ENCODE peak calls at places on chromosomes 11 and 22, in four cellular contexts. A is HFFc6, R is SK-N-SH, Z is ovary. W is an unnamed sample.

GRCh38 chr11:105177658-105178057 is 38.1 kb upstream of the CARD18 start:
- DNase-seq in A (peak; percentile 87), R (no peak), Z (no peak), W (no peak)

GRCh38 chr11:47186076-47186936 is at the start of gene PACSIN3:
- DNase-seq in A (no peak), R (peak; percentile 92), Z (peak; percentile 63), W (peak; percentile 47)

GRCh38 chr11:96235725-96236124 is 107.3 kb downstream of the MAML2 start:
- DNase-seq in A (peak; percentile 41), R (no peak), Z (no peak), W (no peak)

GRCh38 chr11:115580416-115580815 is 76.2 kb upstream of the CADM1 start:
- DNase-seq in A (no peak), R (no peak), Z (no peak), W (no peak)

GRCh38 chr11:62108017-62108750 is 15.6 kb upstream of the INCENP start:
- DNase-seq in A (peak; percentile 60), R (peak; percentile 69), Z (no peak), W (peak; percentile 21)

GRCh38 chr11:115550291-115551059 is 46.3 kb upstream of the CADM1 start:
- DNase-seq in A (no peak), R (no peak), Z (no peak), W (no peak)

GRCh38 chr11:61976420-61976800 is 9.0 kb upstream of the FTH1 start:
- DNase-seq in A (no peak), R (no peak), Z (no peak), W (no peak)

GRCh38 chr11:105612766-105613165 is 2.9 kb downstream of the GRIA4 start:
- DNase-seq in A (no peak), R (no peak), Z (no peak), W (no peak)

GRCh38 chr11:104968365-104968855 is at the start of gene CASP4:
- DNase-seq in A (peak; percentile 52), R (peak; percentile 1), Z (peak; percentile 9), W (no peak)

GRCh38 chr22:37340331-37341262 is 58.3 kb downstream of the CYTH4 start:
- DNase-seq in A (no peak), R (no peak), Z (no peak), W (no peak)

GRCh38 chr22:19679476-19680099 is 34.7 kb upstream of the SEPTIN5 start:
- DNase-seq in A (no peak), R (peak; percentile 74), Z (peak; percentile 17), W (peak; percentile 26)

GRCh38 chr11:35794850-35795249 is 132.3 kb downstream of the TRIM44 start:
- DNase-seq in A (peak; percentile 80), R (no peak), Z (no peak), W (no peak)

GRCh38 chr11:119763071-119763715 is 34.2 kb upstream of the NECTIN1 start:
- DNase-seq in A (no peak), R (no peak), Z (no peak), W (no peak)

GRCh38 chr11:34075178-34075820 is 23.8 kb downstream of the CAPRIN1 start:
- DNase-seq in A (peak; percentile 70), R (no peak), Z (no peak), W (no peak)

GRCh38 chr22:19040581-19041402 is 81.4 kb downstream of the DGCR2 start:
- DNase-seq in A (no peak), R (no peak), Z (no peak), W (no peak)

GRCh38 chr11:97979741-97980140 is 1041.0 kb upstream of the CNTN5 start:
- DNase-seq in A (peak; percentile 13), R (no peak), Z (no peak), W (no peak)

GRCh38 chr11:119551726-119552510 is 128.9 kb upstream of the THY1 start:
- DNase-seq in A (peak; percentile 39), R (no peak), Z (no peak), W (no peak)

GRCh38 chr11:16778286-16778685 is 39.8 kb downstream of the C11orf58 start:
- DNase-seq in A (no peak), R (no peak), Z (no peak), W (no peak)

GRCh38 chr11:30758946-30759501 is 172.9 kb upstream of the MPPED2 start:
- DNase-seq in A (no peak), R (no peak), Z (no peak), W (no peak)

GRCh38 chr11:19789840-19790710 is 77.4 kb downstream of the NAV2 start:
- DNase-seq in A (peak; percentile 35), R (no peak), Z (no peak), W (no peak)

GRCh38 chr11:110251837-110252236 is 44.6 kb downstream of the RDX start:
- DNase-seq in A (peak; percentile 63), R (no peak), Z (no peak), W (no peak)

GRCh38 chr11:28464252-28464867 is 356.2 kb downstream of the METTL15 start:
- DNase-seq in A (no peak), R (no peak), Z (no peak), W (no peak)

GRCh38 chr11:17931595-17931994 is 81.3 kb downstream of the SERGEF start:
- DNase-seq in A (no peak), R (no peak), Z (no peak), W (no peak)

GRCh38 chr22:47033648-47034000 is 271.2 kb downstream of the TBC1D22A start:
- DNase-seq in A (no peak), R (no peak), Z (no peak), W (no peak)

GRCh38 chr11:40139507-40139906 is 1319.9 kb downstream of the LRRC4C start:
- DNase-seq in A (no peak), R (no peak), Z (no peak), W (no peak)

GRCh38 chr11:87290304-87290922 is 252.7 kb downstream of the TMEM135 start:
- DNase-seq in A (peak; percentile 58), R (peak; percentile 50), Z (no peak), W (no peak)

GRCh38 chr11:20873054-20873453 is 203.7 kb downstream of the NELL1 start:
- DNase-seq in A (no peak), R (peak; percentile 64), Z (no peak), W (peak; percentile 54)

GRCh38 chr11:27700351-27701261 is at the start of gene BDNF:
- DNase-seq in A (peak; percentile 36), R (peak; percentile 68), Z (no peak), W (no peak)

GRCh38 chr11:96028746-96029145 is 104.8 kb upstream of the MTMR2 start:
- DNase-seq in A (no peak), R (no peak), Z (no peak), W (no peak)

GRCh38 chr11:119793335-119793984 is 64.5 kb upstream of the NECTIN1 start:
- DNase-seq in A (no peak), R (no peak), Z (no peak), W (no peak)

GRCh38 chr22:20567993-20568417 is 60.6 kb downstream of the MED15 start:
- DNase-seq in A (peak; percentile 66), R (no peak), Z (no peak), W (no peak)

GRCh38 chr22:34946339-34946985 is 119.5 kb upstream of the ISX start:
- DNase-seq in A (no peak), R (no peak), Z (no peak), W (no peak)

DNA sequence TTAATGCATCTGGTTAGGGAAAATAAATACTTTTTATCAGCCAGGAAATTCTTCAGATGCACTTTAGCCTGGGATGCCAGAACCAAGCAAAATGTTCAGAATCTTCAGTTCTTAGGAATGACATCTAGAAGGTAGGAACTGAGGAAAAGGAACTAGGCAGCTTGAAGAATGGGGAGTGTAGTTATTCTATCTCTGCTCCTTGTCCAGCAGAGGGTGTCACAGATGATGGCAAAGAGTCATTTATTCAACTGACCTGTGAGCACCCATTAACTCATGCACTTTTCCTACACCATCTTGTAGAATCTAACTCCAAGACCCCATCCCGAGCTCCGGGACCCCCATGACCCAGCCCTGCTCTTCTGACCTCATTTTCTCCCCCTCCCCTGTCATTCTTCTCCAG is 122.1 kb upstream of the ISX start:
- DNase-seq in A (no peak), R (no peak), Z (no peak), W (no peak)
- TF ChIP-seq CTCF in A (no peak), R (no peak), Z (no peak), W (peak; percentile 21)

DNA sequence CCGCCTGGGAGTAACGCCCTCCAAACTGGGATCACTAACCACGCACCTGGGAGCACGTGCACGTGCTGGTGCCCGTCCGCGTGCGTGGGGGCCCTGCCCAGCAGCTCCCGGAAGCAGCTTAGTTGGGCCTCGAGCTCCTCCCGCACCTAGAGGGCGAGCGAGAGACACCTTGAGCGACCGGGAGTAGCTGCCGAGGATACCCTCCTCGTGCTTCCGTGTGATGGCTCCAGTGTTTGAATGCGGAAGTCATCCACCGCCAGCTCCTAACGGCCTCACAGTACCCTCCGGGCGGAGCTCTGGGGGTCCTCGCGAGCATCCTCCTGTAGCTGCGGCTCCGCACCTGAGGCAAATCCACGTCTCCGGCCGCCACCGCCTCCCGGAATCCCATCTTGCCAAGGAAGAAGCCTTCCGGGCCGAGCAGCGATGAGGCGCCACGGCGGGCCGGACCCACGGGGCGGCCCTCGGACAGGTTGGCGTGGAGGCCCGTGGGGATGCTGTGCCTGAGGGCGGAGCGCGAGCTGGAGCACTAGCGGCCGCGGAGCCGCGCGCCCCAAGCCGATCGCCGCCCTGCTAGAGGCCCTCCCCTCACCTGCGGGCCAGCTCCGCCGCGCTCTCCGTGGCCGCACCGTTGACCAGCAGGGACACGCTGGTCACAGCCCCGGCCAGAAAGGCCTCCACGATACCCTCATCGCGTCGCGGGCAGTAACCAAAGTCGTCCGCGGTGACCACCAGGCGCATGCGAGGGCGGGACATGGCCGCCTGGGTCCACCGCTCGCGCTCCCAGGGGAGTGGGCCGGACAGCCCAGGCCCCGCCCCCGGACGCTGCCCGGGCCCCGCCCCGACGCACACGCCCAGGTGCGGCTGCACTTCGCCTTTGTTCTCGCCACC is at the start of gene YDJC:
- DNase-seq in A (peak; percentile 86), R (peak; percentile 99), Z (peak; percentile 89), W (peak; percentile 96)
- TF ChIP-seq CTCF in A (peak; percentile 94), R (peak; percentile 61), Z (peak; percentile 38), W (peak; percentile 61)

DNA sequence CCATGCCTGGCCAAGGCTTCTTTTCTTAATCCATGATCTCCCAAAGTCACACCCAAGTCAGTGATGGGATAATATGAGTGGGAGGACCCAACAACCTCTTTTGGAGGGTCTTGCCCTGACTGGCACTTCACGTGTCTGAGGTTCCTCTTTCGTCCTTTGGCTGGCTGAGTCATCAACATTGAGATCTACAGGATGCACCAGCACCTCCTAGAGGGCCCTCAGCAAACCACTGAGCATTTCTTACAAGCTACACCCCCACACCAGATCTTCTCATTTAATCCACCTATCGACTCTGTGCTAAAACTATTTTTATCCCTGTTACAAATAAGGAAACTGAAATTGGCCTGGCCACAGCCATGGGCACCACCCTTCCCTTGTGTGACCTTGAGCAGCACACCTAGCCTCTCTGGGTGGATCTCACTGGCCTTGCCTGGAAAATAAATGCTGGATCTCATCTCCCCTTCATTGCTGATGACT is 63.4 kb downstream of the FLI1 start:
- DNase-seq in A (peak; percentile 31), R (no peak), Z (no peak), W (no peak)
- TF ChIP-seq CTCF in A (peak; percentile 67), R (peak; percentile 51), Z (no peak), W (no peak)

DNA sequence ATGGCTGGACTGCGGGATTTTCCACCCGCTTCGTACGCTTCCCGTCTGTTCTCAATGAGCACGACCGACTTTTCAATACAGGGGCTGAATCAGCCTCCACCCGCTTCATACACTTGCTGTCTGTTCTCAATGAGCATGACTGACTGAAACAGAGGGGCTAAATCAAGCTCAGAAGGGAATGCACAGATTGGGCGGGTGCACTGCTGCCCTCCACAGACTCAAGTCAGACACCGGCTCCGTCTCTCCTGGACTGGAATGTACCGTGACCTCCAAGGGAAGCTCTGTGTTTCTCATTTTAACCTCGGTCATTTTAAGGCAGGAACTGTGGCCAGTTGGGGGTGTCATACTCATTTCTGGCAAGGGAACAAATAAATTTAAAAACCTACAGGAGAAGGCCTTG is 48.4 kb downstream of the BRD1 start:
- DNase-seq in A (no peak), R (no peak), Z (no peak), W (no peak)
- TF ChIP-seq CTCF in A (no peak), R (no peak), Z (no peak), W (no peak)